ENCODE peak calls at places on chromosome X, in six cellular contexts. One of them, this sample, is unnamed.

GRCh38 chrX:84724576-84724975 is 222.3 kb upstream of the HDX start:
- DNase-seq in SK-N-SH: no peak
- DNase-seq in K562: no peak
- DNase-seq in GM12878: no peak
- DNase-seq in GM12891: no peak
- DNase-seq in H1: no peak
- DNase-seq in this sample: no peak

GRCh38 chrX:10602646-10603045 is 17.7 kb downstream of the MID1 start:
- DNase-seq in SK-N-SH: no peak
- DNase-seq in K562: no peak
- DNase-seq in GM12878: no peak
- DNase-seq in GM12891: no peak
- DNase-seq in H1: no peak
- DNase-seq in this sample: no peak

GRCh38 chrX:155679715-155680114 is 67.0 kb upstream of the TMLHE start:
- DNase-seq in SK-N-SH: no peak
- DNase-seq in K562: no peak
- DNase-seq in GM12878: no peak
- DNase-seq in GM12891: no peak
- DNase-seq in H1: no peak
- DNase-seq in this sample: no peak

GRCh38 chrX:46791927-46792825 is 33.3 kb upstream of the SLC9A7 start:
- DNase-seq in SK-N-SH: no peak
- DNase-seq in K562: no peak
- DNase-seq in GM12878: peak; percentile 68
- DNase-seq in GM12891: no peak
- DNase-seq in H1: no peak
- DNase-seq in this sample: no peak

GRCh38 chrX:115679460-115679859 is 118.5 kb downstream of the PLS3 start:
- DNase-seq in SK-N-SH: peak; percentile 61
- DNase-seq in K562: peak; percentile 8
- DNase-seq in GM12878: no peak
- DNase-seq in GM12891: no peak
- DNase-seq in H1: no peak
- DNase-seq in this sample: no peak

GRCh38 chrX:48802089-48802812 is 384 bp downstream of the HDAC6 start:
- DNase-seq in SK-N-SH: peak; percentile 72
- DNase-seq in K562: peak; percentile 75
- DNase-seq in GM12878: peak; percentile 40
- DNase-seq in GM12891: peak; percentile 49
- DNase-seq in H1: peak; percentile 83
- DNase-seq in this sample: peak; percentile 62

GRCh38 chrX:373641-374471 is 12.9 kb downstream of the PPP2R3B start:
- DNase-seq in SK-N-SH: no peak
- DNase-seq in K562: no peak
- DNase-seq in GM12878: no peak
- DNase-seq in GM12891: peak; percentile 56
- DNase-seq in H1: peak; percentile 85
- DNase-seq in this sample: no peak

GRCh38 chrX:103797691-103798090 is 21.1 kb downstream of the PLP1 start:
- DNase-seq in SK-N-SH: no peak
- DNase-seq in K562: no peak
- DNase-seq in GM12878: no peak
- DNase-seq in GM12891: no peak
- DNase-seq in H1: no peak
- DNase-seq in this sample: no peak

GRCh38 chrX:55041514-55041913 is 10.7 kb upstream of the ALAS2 start:
- DNase-seq in SK-N-SH: no peak
- DNase-seq in K562: no peak
- DNase-seq in GM12878: no peak
- DNase-seq in GM12891: no peak
- DNase-seq in H1: no peak
- DNase-seq in this sample: no peak

GRCh38 chrX:2781226-2781571 is 29.4 kb downstream of the XG start:
- DNase-seq in SK-N-SH: no peak
- DNase-seq in K562: no peak
- DNase-seq in GM12878: no peak
- DNase-seq in GM12891: no peak
- DNase-seq in H1: no peak
- DNase-seq in this sample: no peak

GRCh38 chrX:41386222-41386990 is 52.4 kb downstream of the DDX3X start:
- DNase-seq in SK-N-SH: no peak
- DNase-seq in K562: no peak
- DNase-seq in GM12878: no peak
- DNase-seq in GM12891: no peak
- DNase-seq in H1: no peak
- DNase-seq in this sample: no peak

GRCh38 chrX:874061-874460 is 243.5 kb downstream of the SHOX start:
- DNase-seq in SK-N-SH: no peak
- DNase-seq in K562: no peak
- DNase-seq in GM12878: no peak
- DNase-seq in GM12891: no peak
- DNase-seq in H1: no peak
- DNase-seq in this sample: no peak

GRCh38 chrX:19544693-19545305 is 29.5 kb upstream of the MAP3K15 start:
- DNase-seq in SK-N-SH: peak; percentile 76
- DNase-seq in K562: peak; percentile 41
- DNase-seq in GM12878: no peak
- DNase-seq in GM12891: peak; percentile 25
- DNase-seq in H1: no peak
- DNase-seq in this sample: peak; percentile 44

GRCh38 chrX:138067415-138067814 is 501.5 kb downstream of the ZIC3 start:
- DNase-seq in SK-N-SH: no peak
- DNase-seq in K562: no peak
- DNase-seq in GM12878: no peak
- DNase-seq in GM12891: no peak
- DNase-seq in H1: no peak
- DNase-seq in this sample: no peak

GRCh38 chrX:4655743-4656142 is 942.3 kb upstream of the PRKX start:
- DNase-seq in SK-N-SH: no peak
- DNase-seq in K562: no peak
- DNase-seq in GM12878: no peak
- DNase-seq in GM12891: no peak
- DNase-seq in H1: no peak
- DNase-seq in this sample: no peak

GRCh38 chrX:119036369-119037029 is 36.3 kb upstream of the CT47C1 start:
- DNase-seq in SK-N-SH: no peak
- DNase-seq in K562: no peak
- DNase-seq in GM12878: no peak
- DNase-seq in GM12891: no peak
- DNase-seq in H1: no peak
- DNase-seq in this sample: no peak

GRCh38 chrX:72126048-72126415 is 5.7 kb downstream of the RTL5 start:
- DNase-seq in SK-N-SH: peak; percentile 46
- DNase-seq in K562: no peak
- DNase-seq in GM12878: no peak
- DNase-seq in GM12891: no peak
- DNase-seq in H1: no peak
- DNase-seq in this sample: no peak

GRCh38 chrX:38038501-38038900 is 32.1 kb downstream of the SYTL5 start:
- DNase-seq in SK-N-SH: no peak
- DNase-seq in K562: no peak
- DNase-seq in GM12878: peak; percentile 31
- DNase-seq in GM12891: no peak
- DNase-seq in H1: no peak
- DNase-seq in this sample: no peak

GRCh38 chrX:10387011-10387410 is 230.2 kb downstream of the CLCN4 start:
- DNase-seq in SK-N-SH: no peak
- DNase-seq in K562: no peak
- DNase-seq in GM12878: no peak
- DNase-seq in GM12891: no peak
- DNase-seq in H1: no peak
- DNase-seq in this sample: no peak

GRCh38 chrX:101759000-101759399 is 99.3 kb upstream of the ARMCX2 start:
- DNase-seq in SK-N-SH: peak; percentile 27
- DNase-seq in K562: peak; percentile 32
- DNase-seq in GM12878: no peak
- DNase-seq in GM12891: peak; percentile 1
- DNase-seq in H1: peak; percentile 45
- DNase-seq in this sample: no peak

GRCh38 chrX:109793191-109793590 is 60.1 kb upstream of the ACSL4 start:
- DNase-seq in SK-N-SH: no peak
- DNase-seq in K562: no peak
- DNase-seq in GM12878: no peak
- DNase-seq in GM12891: no peak
- DNase-seq in H1: no peak
- DNase-seq in this sample: no peak

GRCh38 chrX:79413009-79413408 is 45.9 kb upstream of the ITM2A start:
- DNase-seq in SK-N-SH: peak; percentile 1
- DNase-seq in K562: no peak
- DNase-seq in GM12878: no peak
- DNase-seq in GM12891: no peak
- DNase-seq in H1: no peak
- DNase-seq in this sample: no peak

GRCh38 chrX:110409925-110410324 is 51.3 kb downstream of the RTL9 start:
- DNase-seq in SK-N-SH: no peak
- DNase-seq in K562: no peak
- DNase-seq in GM12878: no peak
- DNase-seq in GM12891: no peak
- DNase-seq in H1: no peak
- DNase-seq in this sample: no peak

GRCh38 chrX:51891821-51892551 is 1.4 kb upstream of the MAGED1 start:
- DNase-seq in SK-N-SH: peak; percentile 35
- DNase-seq in K562: no peak
- DNase-seq in GM12878: no peak
- DNase-seq in GM12891: no peak
- DNase-seq in H1: no peak
- DNase-seq in this sample: no peak

DNA sequence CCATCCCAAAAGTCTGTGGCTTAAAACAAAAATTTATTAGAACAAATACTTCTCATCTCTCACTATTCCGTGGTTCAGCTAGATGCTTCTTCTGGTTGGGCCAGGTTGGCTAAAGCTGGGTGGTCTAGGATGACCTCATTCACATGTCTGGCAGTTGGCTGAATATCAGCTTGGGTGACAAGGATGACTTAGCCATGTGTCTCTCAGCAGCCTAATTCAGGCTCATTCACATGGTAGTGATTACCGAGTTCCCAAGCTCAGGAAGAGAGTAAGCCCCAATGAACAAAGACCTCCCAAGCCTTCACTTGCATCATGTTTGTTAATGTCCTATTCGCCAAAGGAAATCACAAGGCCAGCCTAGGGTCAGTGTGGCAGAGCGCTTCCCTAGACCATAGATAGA is 119.4 kb downstream of the FANCB start:
- DNase-seq in SK-N-SH: no peak
- DNase-seq in K562: no peak
- DNase-seq in GM12878: no peak
- DNase-seq in GM12891: no peak
- DNase-seq in H1: no peak
- DNase-seq in this sample: no peak
- TF ChIP-seq TAF1 in SK-N-SH: no peak
- TF ChIP-seq TAF1 in K562: no peak
- TF ChIP-seq TAF1 in GM12878: no peak
- TF ChIP-seq TAF1 in GM12891: no peak
- TF ChIP-seq TAF1 in H1: no peak
- TF ChIP-seq TAF1 in this sample: no peak

DNA sequence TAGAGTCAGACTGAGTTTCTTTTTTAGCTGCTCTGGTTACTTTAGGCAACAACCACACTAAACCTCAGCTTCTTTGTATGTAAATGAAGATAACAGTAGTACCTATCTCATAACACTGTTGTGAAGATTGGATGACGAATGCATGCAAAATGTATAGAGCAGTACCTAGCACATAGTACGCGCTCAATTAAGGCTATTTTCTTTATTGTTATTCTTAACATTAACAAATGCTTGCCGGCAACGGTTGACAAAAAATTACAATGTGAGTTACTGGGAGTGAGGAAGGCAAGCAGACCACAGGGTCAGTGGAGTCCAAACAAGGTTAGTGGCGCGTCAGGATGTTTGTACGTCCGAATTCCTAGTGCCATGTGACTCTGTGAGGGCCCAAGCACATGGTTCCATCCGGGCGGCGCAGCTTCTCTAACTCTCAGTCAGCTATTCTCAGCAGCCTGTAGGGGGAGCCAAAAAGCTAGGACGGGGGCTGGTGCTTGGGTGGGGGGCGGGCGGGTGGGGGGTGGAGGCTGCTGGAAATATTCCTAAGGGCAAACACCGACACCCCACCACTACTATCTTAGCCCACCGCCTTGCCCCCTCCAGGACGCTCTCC is 795 bp upstream of the NALF2 start:
- DNase-seq in SK-N-SH: peak; percentile 71
- DNase-seq in K562: no peak
- DNase-seq in GM12878: no peak
- DNase-seq in GM12891: no peak
- DNase-seq in H1: no peak
- DNase-seq in this sample: no peak
- TF ChIP-seq TAF1 in SK-N-SH: no peak
- TF ChIP-seq TAF1 in K562: no peak
- TF ChIP-seq TAF1 in GM12878: no peak
- TF ChIP-seq TAF1 in GM12891: no peak
- TF ChIP-seq TAF1 in H1: no peak
- TF ChIP-seq TAF1 in this sample: no peak

DNA sequence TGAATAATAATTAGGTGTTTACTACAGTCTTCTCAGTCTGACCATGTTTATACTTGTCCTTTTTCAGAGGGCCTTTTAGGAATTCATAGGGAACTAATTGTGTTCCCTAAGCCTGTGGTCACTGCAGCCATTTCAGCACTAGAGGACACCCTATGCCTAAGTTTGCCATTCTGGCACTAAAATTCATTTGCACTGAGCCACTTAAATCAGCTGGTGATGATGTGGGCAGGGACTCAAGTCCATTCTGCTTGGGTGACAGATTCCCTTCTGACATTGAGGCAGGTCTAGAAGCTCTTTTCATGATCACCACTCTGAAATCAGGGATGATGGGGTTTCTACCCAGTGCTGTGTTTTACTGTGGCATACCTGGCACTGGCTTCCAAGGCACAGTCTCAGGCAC is 1178.9 kb upstream of the DIAPH2 start:
- DNase-seq in SK-N-SH: no peak
- DNase-seq in K562: no peak
- DNase-seq in GM12878: no peak
- DNase-seq in GM12891: no peak
- DNase-seq in H1: no peak
- DNase-seq in this sample: no peak
- TF ChIP-seq TAF1 in SK-N-SH: no peak
- TF ChIP-seq TAF1 in K562: no peak
- TF ChIP-seq TAF1 in GM12878: no peak
- TF ChIP-seq TAF1 in GM12891: no peak
- TF ChIP-seq TAF1 in H1: no peak
- TF ChIP-seq TAF1 in this sample: no peak

DNA sequence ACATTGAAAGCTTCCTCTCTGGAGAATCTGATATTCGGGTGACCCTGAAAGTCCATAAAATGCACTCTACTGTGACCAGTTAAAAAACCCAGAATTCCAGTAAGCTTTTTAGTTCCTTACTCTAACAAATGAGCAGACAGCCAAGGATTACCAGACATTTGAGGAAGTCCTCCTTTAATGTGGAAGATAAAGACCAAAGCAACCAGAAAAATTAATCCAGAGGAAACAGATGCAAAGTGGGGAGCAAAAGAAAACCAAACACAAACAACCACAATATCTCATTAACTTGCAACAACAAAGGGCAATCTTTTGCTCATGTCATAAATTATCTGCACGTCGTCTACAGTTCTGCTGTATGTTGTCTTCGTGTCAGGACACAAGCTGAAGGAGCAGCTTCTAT is 164.4 kb downstream of the PJA1 start:
- DNase-seq in SK-N-SH: no peak
- DNase-seq in K562: no peak
- DNase-seq in GM12878: no peak
- DNase-seq in GM12891: no peak
- DNase-seq in H1: no peak
- DNase-seq in this sample: no peak
- TF ChIP-seq TAF1 in SK-N-SH: no peak
- TF ChIP-seq TAF1 in K562: no peak
- TF ChIP-seq TAF1 in GM12878: no peak
- TF ChIP-seq TAF1 in GM12891: no peak
- TF ChIP-seq TAF1 in H1: no peak
- TF ChIP-seq TAF1 in this sample: no peak

This sample was measured in GM12892.